ENCODE peak calls at places on chromosomes 7 and 10, in four cellular contexts. One of them, this sample, is unnamed.

GRCh38 chr7:24885305-24885704 is 94.7 kb downstream of the OSBPL3 start:
- DNase-seq in GM12878: no peak
- DNase-seq in A549: no peak
- DNase-seq in HepG2: no peak
- DNase-seq in this sample: peak

GRCh38 chr10:108612485-108612884 is 1310.8 kb downstream of the XPNPEP1 start:
- DNase-seq in GM12878: no peak
- DNase-seq in A549: no peak
- DNase-seq in HepG2: no peak
- DNase-seq in this sample: no peak

GRCh38 chr7:34357946-34358345 is 300.1 kb upstream of the NPSR1 start:
- DNase-seq in GM12878: no peak
- DNase-seq in A549: no peak
- DNase-seq in HepG2: no peak
- DNase-seq in this sample: no peak

GRCh38 chr7:128913856-128914565 is 3.5 kb upstream of the KCP start:
- DNase-seq in GM12878: no peak
- DNase-seq in A549: no peak
- DNase-seq in HepG2: no peak
- DNase-seq in this sample: no peak

GRCh38 chr7:22241805-22242390 is 115.1 kb downstream of the RAPGEF5 start:
- DNase-seq in GM12878: no peak
- DNase-seq in A549: no peak
- DNase-seq in HepG2: no peak
- DNase-seq in this sample: no peak

GRCh38 chr7:1533255-1533568 is 2.7 kb downstream of the MAFK start:
- DNase-seq in GM12878: no peak
- DNase-seq in A549: no peak
- DNase-seq in HepG2: no peak
- DNase-seq in this sample: no peak

GRCh38 chr10:14487511-14487909 is 156.8 kb upstream of the FRMD4A start:
- DNase-seq in GM12878: no peak
- DNase-seq in A549: no peak
- DNase-seq in HepG2: no peak
- DNase-seq in this sample: no peak

GRCh38 chr10:83606275-83606674 is 533.0 kb upstream of the GHITM start:
- DNase-seq in GM12878: no peak
- DNase-seq in A549: no peak
- DNase-seq in HepG2: no peak
- DNase-seq in this sample: no peak

GRCh38 chr7:16846611-16847165 is 35.1 kb downstream of the AGR3 start:
- DNase-seq in GM12878: no peak
- DNase-seq in A549: peak
- DNase-seq in HepG2: no peak
- DNase-seq in this sample: no peak
- TF ChIP-seq POLR2AphosphoS2 in GM12878: no peak
- TF ChIP-seq POLR2AphosphoS2 in A549: no peak
- TF ChIP-seq POLR2AphosphoS2 in HepG2: no peak
- TF ChIP-seq POLR2AphosphoS2 in this sample: no peak

DNA sequence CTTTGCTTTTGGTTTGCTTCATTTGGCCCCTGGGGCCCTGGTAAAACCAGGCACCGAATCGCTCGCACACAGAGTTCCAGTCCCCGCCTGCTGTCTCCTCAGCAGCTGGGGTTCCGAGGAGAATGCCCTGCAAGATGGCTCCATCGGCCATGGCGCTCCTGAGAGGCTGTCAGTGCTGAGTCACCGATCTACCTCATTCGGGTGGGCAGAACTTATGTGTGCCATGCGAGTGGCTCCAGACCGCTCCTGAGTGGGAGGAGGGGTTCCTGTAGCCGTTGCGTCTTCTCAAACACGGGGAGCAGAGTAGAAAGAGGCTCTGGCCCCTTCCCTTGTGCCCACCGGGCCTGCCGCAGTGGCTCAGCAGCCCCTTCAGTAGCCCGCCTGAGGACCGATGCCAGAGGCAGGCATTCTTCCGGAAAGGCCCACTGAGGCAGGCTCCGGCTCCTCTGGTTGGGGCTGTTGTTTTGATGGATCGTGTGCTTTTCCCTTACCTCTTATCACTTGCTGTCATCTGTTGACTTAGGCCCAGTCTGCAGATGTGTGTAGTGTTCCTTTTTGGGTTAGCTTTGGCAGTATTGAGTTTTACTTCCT is 923 bp downstream of the CHPF2 start:
- DNase-seq in GM12878: no peak
- DNase-seq in A549: peak
- DNase-seq in HepG2: peak
- DNase-seq in this sample: peak
- TF ChIP-seq POLR2AphosphoS2 in GM12878: no peak
- TF ChIP-seq POLR2AphosphoS2 in A549: no peak
- TF ChIP-seq POLR2AphosphoS2 in HepG2: no peak
- TF ChIP-seq POLR2AphosphoS2 in this sample: no peak

GRCh38 chr7:43921423-43921822 is 4.8 kb upstream of the UBE2D4 start:
- DNase-seq in GM12878: no peak
- DNase-seq in A549: no peak
- DNase-seq in HepG2: no peak
- DNase-seq in this sample: no peak

GRCh38 chr7:43914795-43915194 is 8.4 kb upstream of the URGCP start:
- DNase-seq in GM12878: no peak
- DNase-seq in A549: no peak
- DNase-seq in HepG2: no peak
- DNase-seq in this sample: no peak

GRCh38 chr7:43915907-43916306 is 9.5 kb upstream of the URGCP start:
- DNase-seq in GM12878: no peak
- DNase-seq in A549: no peak
- DNase-seq in HepG2: no peak
- DNase-seq in this sample: no peak
- TF ChIP-seq POLR2AphosphoS2 in GM12878: no peak
- TF ChIP-seq POLR2AphosphoS2 in A549: no peak
- TF ChIP-seq POLR2AphosphoS2 in HepG2: no peak
- TF ChIP-seq POLR2AphosphoS2 in this sample: no peak

DNA sequence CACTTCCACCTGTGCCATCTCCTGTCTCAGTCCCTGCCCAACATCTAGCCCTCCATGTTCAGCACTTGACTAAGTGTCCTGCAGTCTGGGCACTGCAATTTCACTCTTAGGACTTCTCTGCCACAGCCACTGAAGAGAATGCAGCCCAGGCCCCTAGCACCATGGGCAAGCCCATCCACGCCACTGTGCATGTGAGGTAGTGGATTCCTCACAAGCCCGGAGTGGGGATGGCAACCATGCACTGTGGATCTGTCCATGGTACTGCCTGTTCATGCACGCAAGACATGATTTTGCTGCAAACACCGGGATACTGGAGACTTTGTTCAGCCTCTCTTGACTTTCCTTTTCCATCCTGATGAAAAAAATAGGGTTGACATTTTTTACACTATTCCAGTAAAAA is 12.3 kb downstream of the DDC start:
- DNase-seq in GM12878: no peak
- DNase-seq in A549: no peak
- DNase-seq in HepG2: peak
- DNase-seq in this sample: no peak
- TF ChIP-seq POLR2AphosphoS2 in GM12878: no peak
- TF ChIP-seq POLR2AphosphoS2 in A549: no peak
- TF ChIP-seq POLR2AphosphoS2 in HepG2: no peak
- TF ChIP-seq POLR2AphosphoS2 in this sample: no peak

GRCh38 chr7:150924256-150924851 is 53.8 kb downstream of the KCNH2 start:
- DNase-seq in GM12878: no peak
- DNase-seq in A549: no peak
- DNase-seq in HepG2: no peak
- DNase-seq in this sample: no peak
- TF ChIP-seq POLR2AphosphoS2 in GM12878: no peak
- TF ChIP-seq POLR2AphosphoS2 in A549: no peak
- TF ChIP-seq POLR2AphosphoS2 in HepG2: no peak
- TF ChIP-seq POLR2AphosphoS2 in this sample: no peak

This sample was measured in K562.